ENCODE peak calls at places on chromosomes 12 and 14, in six cellular contexts. H is epithelial cell of proximal tubule; R is left ventricle myocardium inferior; W is CD8-positive, alpha-beta T cell; M is AG09309; X is stomach. L is an unnamed sample.

GRCh38 chr12:53220857-53221202 is 11.2 kb downstream of the RARG start:
- DNase-seq in W (peak), R (peak), H (no peak), X (peak), M (no peak), L (no peak)

GRCh38 chr12:41108032-41108431 is 80.1 kb upstream of the PDZRN4 start:
- DNase-seq in M (no peak), R (no peak), W (no peak), H (no peak), X (no peak), L (no peak)

GRCh38 chr12:85569261-85569660 is 266.9 kb downstream of the RASSF9 start:
- DNase-seq in X (no peak), W (no peak), M (no peak), H (no peak), R (no peak), L (no peak)

GRCh38 chr14:93044601-93045000 is 71.1 kb downstream of the ITPK1 start:
- DNase-seq in X (no peak), H (no peak), R (no peak), W (no peak), M (no peak), L (no peak)

GRCh38 chr14:105910426-105910825 is 384.0 kb downstream of the TMEM121 start:
- DNase-seq in R (no peak), M (no peak), W (no peak), X (no peak), H (no peak), L (no peak)

GRCh38 chr12:84561362-84561761 is 351.2 kb downstream of the SLC6A15 start:
- DNase-seq in X (no peak), W (no peak), H (no peak), M (no peak), R (no peak), L (no peak)

GRCh38 chr12:75257510-75257909 is 47.9 kb upstream of the KCNC2 start:
- DNase-seq in M (no peak), H (no peak), X (no peak), R (no peak), W (no peak), L (no peak)

GRCh38 chr14:50363734-50364113 is 33.0 kb downstream of the CDKL1 start:
- DNase-seq in R (no peak), W (peak), H (no peak), X (no peak), M (no peak), L (peak)

GRCh38 chr12:122871851-122872785 is 23.8 kb downstream of the VPS37B start:
- DNase-seq in M (no peak), X (peak), W (peak), H (no peak), R (peak), L (no peak)

GRCh38 chr14:80714489-80714888 is 227.0 kb downstream of the CEP128 start:
- DNase-seq in X (no peak), W (no peak), M (no peak), R (no peak), H (no peak), L (no peak)

GRCh38 chr12:77689510-77690086 is 141.1 kb upstream of the NAV3 start:
- DNase-seq in M (no peak), R (no peak), X (no peak), H (no peak), W (no peak), L (no peak)

GRCh38 chr12:77685906-77686305 is 144.8 kb upstream of the NAV3 start:
- DNase-seq in W (no peak), R (no peak), H (no peak), X (no peak), M (no peak), L (no peak)

GRCh38 chr12:77685112-77685511 is 145.6 kb upstream of the NAV3 start:
- DNase-seq in M (peak), H (peak), R (no peak), X (peak), W (no peak), L (peak)

GRCh38 chr12:77687346-77687745 is 143.3 kb upstream of the NAV3 start:
- DNase-seq in X (no peak), R (no peak), M (peak), H (no peak), W (no peak), L (no peak)

DNA sequence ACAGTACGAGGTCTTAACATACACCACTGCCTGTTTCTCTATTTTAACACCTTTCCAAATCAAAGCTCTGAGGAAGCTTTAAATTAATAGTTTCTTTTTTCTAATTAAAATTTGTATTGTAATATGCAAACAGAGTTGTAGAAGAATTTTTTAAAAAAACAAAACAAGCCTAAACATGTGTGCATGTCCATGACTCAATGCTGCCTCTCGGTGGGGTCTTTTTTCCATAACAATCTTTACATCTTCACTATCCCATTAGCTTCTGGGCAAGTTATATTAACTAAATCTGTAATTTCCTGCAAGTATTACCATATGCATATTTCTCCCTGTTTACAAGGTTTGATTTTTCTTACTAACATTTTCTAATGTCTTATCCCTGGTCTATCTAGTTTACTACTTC is 143.9 kb upstream of the NAV3 start:
- DNase-seq in X (no peak), M (no peak), R (no peak), H (no peak), W (no peak), L (no peak)
- TF ChIP-seq CTCF in X (no peak), M (peak), R (no peak), H (peak), W (no peak), L (no peak)

GRCh38 chr12:91380651-91381050 is 198.0 kb upstream of the DCN start:
- DNase-seq in W (no peak), H (no peak), X (no peak), M (no peak), R (no peak), L (no peak)

GRCh38 chr12:91379051-91379775 is 196.6 kb upstream of the DCN start:
- DNase-seq in W (no peak), H (no peak), X (no peak), R (no peak), M (no peak), L (no peak)

GRCh38 chr12:91383106-91383505 is 200.5 kb upstream of the DCN start:
- DNase-seq in M (peak), R (no peak), W (no peak), X (no peak), H (no peak), L (no peak)

GRCh38 chr12:91382081-91382543 is 199.5 kb upstream of the DCN start:
- DNase-seq in X (peak), H (peak), W (peak), M (peak), R (peak), L (peak)

GRCh38 chr12:91381309-91381804 is 198.7 kb upstream of the DCN start:
- DNase-seq in H (peak), X (peak), R (peak), W (no peak), M (peak), L (no peak)
- H3K4me3 ChIP-seq in H (peak), X (peak), R (peak), W (no peak), M (peak), L (peak)

GRCh38 chr12:81257952-81258551 is 180.2 kb downstream of the ACSS3 start:
- DNase-seq in X (no peak), W (no peak), M (no peak), R (no peak), H (no peak), L (no peak)
- TF ChIP-seq CTCF in X (peak), W (no peak), M (peak), R (peak), H (peak), L (peak)

GRCh38 chr14:65329911-65330310 is 82.6 kb upstream of the FUT8 start:
- DNase-seq in W (no peak), R (no peak), M (no peak), H (no peak), X (no peak), L (no peak)
- H3K4me3 ChIP-seq in W (no peak), R (no peak), M (no peak), H (no peak), X (no peak), L (no peak)

L was measured in GM12864.